ENCODE peak calls at places on chromosomes 6 and 20, in nine cellular contexts. S is stomach, R is SK-N-SH, W is K562, E is H1, K is transverse colon, D is upper lobe of left lung, I is HepG2, C is sigmoid colon. B is an unnamed sample.

GRCh38 chr20:23161968-23162696 is 76.0 kb upstream of the CD93 start:
- DNase-seq in E (no peak), W (no peak), C (peak), D (peak), R (no peak), K (peak), I (peak), S (peak), B (peak)

GRCh38 chr6:161802231-161802630 is 528.4 kb upstream of the AGPAT4 start:
- DNase-seq in E (no peak), D (no peak), W (no peak), S (no peak), I (no peak), R (no peak), K (no peak), C (no peak), B (no peak)

GRCh38 chr6:107805504-107805903 is 18.6 kb downstream of the SCML4 start:
- DNase-seq in E (no peak), D (no peak), S (no peak), I (no peak), K (no peak), C (no peak), W (no peak), R (no peak), B (no peak)

GRCh38 chr20:37893566-37894241 is 9.2 kb upstream of the VSTM2L start:
- DNase-seq in S (no peak), I (no peak), R (no peak), C (no peak), D (no peak), W (no peak), K (no peak), E (no peak), B (no peak)

GRCh38 chr20:51731771-51732453 is 36.3 kb downstream of the ATP9A start:
- DNase-seq in D (no peak), W (no peak), R (peak), I (no peak), K (no peak), E (no peak), S (no peak), C (no peak), B (no peak)

GRCh38 chr6:21500894-21501293 is 92.7 kb upstream of the SOX4 start:
- DNase-seq in K (peak), R (no peak), D (no peak), E (no peak), S (peak), C (no peak), W (no peak), I (no peak), B (no peak)

GRCh38 chr6:28838289-28838633 is 85.5 kb downstream of the TRIM27 start:
- DNase-seq in C (peak), K (peak), W (peak), D (peak), R (no peak), I (peak), S (peak), E (no peak), B (no peak)

GRCh38 chr6:74940211-74940610 is 265.6 kb downstream of the COL12A1 start:
- DNase-seq in S (no peak), K (no peak), W (no peak), E (no peak), R (no peak), C (no peak), D (no peak), I (no peak), B (no peak)

GRCh38 chr6:28657756-28658465 is 132.2 kb downstream of the GPX5 start:
- DNase-seq in R (peak), D (no peak), S (no peak), K (peak), C (no peak), I (peak), W (peak), E (no peak), B (no peak)

GRCh38 chr6:97626586-97627441 is 343.8 kb upstream of the MMS22L start:
- DNase-seq in E (no peak), D (no peak), R (no peak), S (no peak), I (no peak), C (no peak), W (no peak), K (no peak), B (no peak)

GRCh38 chr20:46341374-46342044 is 33.2 kb upstream of the CDH22 start:
- DNase-seq in I (no peak), D (no peak), R (peak), W (no peak), S (no peak), E (no peak), K (no peak), C (no peak), B (no peak)

GRCh38 chr20:14657231-14657630 is 319.8 kb upstream of the FLRT3 start:
- DNase-seq in S (no peak), R (no peak), E (no peak), K (no peak), C (no peak), D (no peak), W (no peak), I (no peak), B (no peak)

GRCh38 chr6:44537306-44538049 is 150.0 kb downstream of the CDC5L start:
- DNase-seq in S (no peak), D (no peak), I (no peak), R (no peak), E (no peak), W (no peak), K (no peak), C (no peak), B (no peak)

DNA sequence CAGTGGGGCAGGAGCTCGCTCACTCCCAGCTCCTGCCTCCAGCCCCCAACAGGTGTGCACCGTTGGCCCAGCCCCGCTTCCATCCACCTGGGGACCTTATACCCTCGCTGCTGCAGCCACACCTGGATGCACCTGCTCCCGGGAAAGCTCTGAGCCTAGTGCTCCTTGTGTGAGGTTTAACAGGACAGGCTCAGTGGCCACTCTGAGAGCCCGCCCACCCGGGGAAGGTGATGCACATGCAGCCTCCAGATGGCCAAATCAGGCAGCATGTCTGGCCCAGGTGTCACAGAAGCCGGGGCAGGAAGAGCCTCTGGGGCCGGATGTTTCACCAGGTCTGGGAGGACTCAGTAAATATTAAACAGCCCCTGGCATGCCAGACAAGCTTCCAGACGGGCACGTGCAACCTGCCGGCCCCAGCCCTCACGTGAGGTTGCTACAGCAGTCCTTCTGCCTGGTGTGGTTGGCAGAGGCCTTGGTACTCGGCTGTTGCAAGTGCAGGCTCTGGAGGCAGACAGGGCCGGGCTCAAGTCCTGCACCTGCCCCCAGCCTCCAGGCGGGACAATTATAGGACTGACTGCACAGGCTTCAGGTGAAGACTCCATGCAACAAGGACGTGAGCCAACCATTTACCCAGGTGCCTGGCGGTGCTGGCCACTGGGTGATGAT is 66.9 kb downstream of the RIPOR3 start:
- DNase-seq in S (peak), W (no peak), R (peak), C (no peak), I (peak), E (no peak), K (no peak), D (peak), B (no peak)
- TF ChIP-seq EP300 in S (no peak), W (no peak), R (no peak), C (no peak), I (no peak), E (no peak), K (no peak), D (no peak), B (no peak)

DNA sequence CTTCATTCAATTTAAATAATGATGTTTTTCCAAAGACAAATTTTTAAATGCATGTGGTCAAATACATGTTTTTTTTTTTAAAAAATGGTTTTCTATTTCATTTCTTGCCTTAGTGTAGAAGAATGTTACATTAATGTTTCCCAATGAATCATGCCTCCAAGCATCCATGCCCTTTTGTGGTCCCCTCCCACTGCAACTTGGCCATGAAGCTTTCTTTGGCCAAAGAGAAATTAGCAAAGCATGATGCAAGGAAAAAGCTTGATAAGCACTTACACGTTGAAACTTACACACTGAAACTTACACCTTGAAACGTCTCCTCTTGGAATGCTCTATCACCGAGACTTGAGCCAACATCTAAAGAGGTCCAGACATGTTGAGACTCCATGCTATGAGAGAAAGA is 93.0 kb upstream of the ELOVL5 start:
- DNase-seq in C (no peak), W (no peak), E (no peak), S (no peak), R (no peak), I (no peak), D (no peak), K (no peak), B (no peak)
- TF ChIP-seq POLR2AphosphoS5 in C (no peak), W (no peak), E (no peak), S (no peak), R (no peak), I (no peak), D (no peak), K (no peak), B (no peak)

GRCh38 chr6:37516920-37517405 is 17.3 kb upstream of the CCDC167 start:
- DNase-seq in K (no peak), I (no peak), R (peak), S (no peak), E (no peak), W (no peak), D (no peak), C (no peak), B (no peak)
- H3K4me3 ChIP-seq in K (no peak), I (peak), R (no peak), S (no peak), E (no peak), W (no peak), D (no peak), C (no peak), B (no peak)

DNA sequence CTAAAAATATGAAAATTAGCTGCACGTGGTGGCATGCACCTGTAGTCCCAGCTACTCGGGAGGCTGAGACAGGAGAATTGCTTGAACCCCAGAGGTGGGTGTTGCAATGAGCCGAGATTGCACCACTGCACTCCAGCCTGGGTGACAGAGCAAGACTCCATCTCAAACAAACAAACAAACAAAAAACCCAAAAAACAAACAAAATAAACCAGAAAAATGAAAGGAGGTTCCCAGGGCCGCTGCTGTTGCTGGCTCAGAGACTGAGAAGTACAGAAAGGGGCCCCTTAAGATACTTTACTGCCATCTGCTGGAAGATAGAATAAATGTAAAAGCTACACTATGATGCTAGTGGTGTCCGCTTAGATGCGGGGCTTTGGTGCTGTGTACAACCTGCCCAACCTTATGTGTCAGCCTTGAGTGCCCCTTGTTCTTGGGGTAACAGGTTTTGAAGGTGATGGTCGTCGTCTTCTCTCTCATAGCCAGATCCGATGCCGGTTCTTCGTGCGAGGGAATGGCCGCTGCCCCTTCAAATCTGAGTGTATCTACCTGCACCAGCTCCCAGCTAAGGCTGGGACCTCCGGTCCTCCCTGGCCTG is 2.8 kb upstream of the FANCE start:
- DNase-seq in S (peak), R (peak), K (no peak), I (peak), W (peak), C (no peak), E (no peak), D (peak), B (no peak)
- TF ChIP-seq EP300 in S (no peak), R (no peak), K (no peak), I (no peak), W (no peak), C (no peak), E (no peak), D (no peak), B (no peak)

B was measured in suprapubic skin.